ENCODE peak calls at places on chromosome 15, in five cellular contexts. V is right lobe of liver, A is A673, E is mucosa of descending colon, T is AG09309. N is an unnamed sample.

GRCh38 chr15:31473384-31474058 is 146.9 kb downstream of the KLF13 start:
- DNase-seq in V (peak), A (no peak), E (peak), T (no peak), N (no peak)

GRCh38 chr15:31435256-31435781 is 108.7 kb downstream of the KLF13 start:
- DNase-seq in V (peak), A (no peak), E (peak), T (peak), N (peak)

GRCh38 chr15:90665288-90666134 is 51.6 kb upstream of the BLM start:
- DNase-seq in V (peak), A (peak), E (peak), T (no peak), N (no peak)

GRCh38 chr15:90376789-90377188 is 11.3 kb upstream of the IQGAP1 start:
- DNase-seq in V (no peak), A (no peak), E (no peak), T (no peak), N (no peak)

GRCh38 chr15:56194035-56194434 is 49.6 kb downstream of the RFX7 start:
- DNase-seq in V (no peak), A (no peak), E (no peak), T (no peak), N (no peak)

GRCh38 chr15:85753261-85753660 is 41.5 kb downstream of the KLHL25 start:
- DNase-seq in V (no peak), A (no peak), E (no peak), T (no peak), N (no peak)

GRCh38 chr15:67185621-67186225 is 68.7 kb downstream of the AAGAB start:
- DNase-seq in V (no peak), A (no peak), E (no peak), T (no peak), N (peak)

GRCh38 chr15:51768018-51768417 is 16.6 kb downstream of the TMOD2 start:
- DNase-seq in V (no peak), A (no peak), E (no peak), T (no peak), N (no peak)

GRCh38 chr15:39215006-39215405 is 365.9 kb upstream of the THBS1 start:
- DNase-seq in V (no peak), A (no peak), E (no peak), T (no peak), N (no peak)

GRCh38 chr15:39124155-39124924 is 456.5 kb upstream of the THBS1 start:
- DNase-seq in V (no peak), A (no peak), E (peak), T (no peak), N (no peak)

GRCh38 chr15:97909291-97909891 is 51.1 kb upstream of the ARRDC4 start:
- DNase-seq in V (peak), A (peak), E (peak), T (peak), N (peak)

GRCh38 chr15:25248583-25249235 is 190.1 kb downstream of the UBE3A start:
- DNase-seq in V (peak), A (no peak), E (no peak), T (no peak), N (no peak)
- H3K4me3 ChIP-seq in V (no peak), A (no peak), E (no peak), T (no peak), N (no peak)

DNA sequence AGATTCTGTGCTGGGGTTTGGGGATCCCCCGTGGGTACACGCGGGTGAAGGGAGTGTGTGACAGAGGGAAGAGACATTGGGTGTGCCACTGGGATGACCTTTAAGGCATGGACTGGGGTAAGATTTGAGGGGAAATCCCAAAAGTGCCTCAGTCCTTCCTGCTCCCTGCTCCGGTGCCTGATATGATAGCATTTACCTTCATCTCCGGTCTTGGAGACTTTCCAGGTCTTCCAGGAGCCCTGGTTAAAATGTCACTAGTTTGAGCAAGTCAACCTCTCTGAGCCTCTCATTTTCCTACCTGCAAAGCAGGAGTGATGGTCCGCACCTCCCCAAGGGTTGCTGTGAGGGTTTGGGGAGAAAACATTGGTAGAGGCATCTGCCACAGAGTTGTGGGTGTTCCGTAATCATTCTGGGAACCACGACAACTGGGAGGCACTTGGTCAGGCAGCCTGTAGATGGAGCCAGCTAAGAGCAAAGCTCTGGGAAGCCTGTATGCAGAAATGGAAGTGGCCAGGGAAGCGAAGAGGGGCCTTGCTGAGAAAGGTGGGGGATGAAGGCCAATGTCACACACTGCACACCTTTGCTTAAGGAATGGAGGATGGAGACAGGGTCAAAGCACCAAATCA is 33.9 kb upstream of the KIF23 start:
- DNase-seq in V (peak), A (peak), E (no peak), T (no peak), N (no peak)
- TF ChIP-seq CTCF in V (no peak), A (peak), E (no peak), T (peak), N (peak)

GRCh38 chr15:26716069-26716468 is 56.8 kb downstream of the GABRB3 start:
- DNase-seq in V (no peak), A (no peak), E (no peak), T (no peak), N (no peak)

GRCh38 chr15:26722621-26723160 is 50.2 kb downstream of the GABRB3 start:
- DNase-seq in V (no peak), A (no peak), E (no peak), T (no peak), N (no peak)

GRCh38 chr15:26720546-26720945 is 52.3 kb downstream of the GABRB3 start:
- DNase-seq in V (no peak), A (no peak), E (no peak), T (no peak), N (no peak)

GRCh38 chr15:26724381-26724780 is 48.5 kb downstream of the GABRB3 start:
- DNase-seq in V (no peak), A (no peak), E (no peak), T (no peak), N (no peak)

DNA sequence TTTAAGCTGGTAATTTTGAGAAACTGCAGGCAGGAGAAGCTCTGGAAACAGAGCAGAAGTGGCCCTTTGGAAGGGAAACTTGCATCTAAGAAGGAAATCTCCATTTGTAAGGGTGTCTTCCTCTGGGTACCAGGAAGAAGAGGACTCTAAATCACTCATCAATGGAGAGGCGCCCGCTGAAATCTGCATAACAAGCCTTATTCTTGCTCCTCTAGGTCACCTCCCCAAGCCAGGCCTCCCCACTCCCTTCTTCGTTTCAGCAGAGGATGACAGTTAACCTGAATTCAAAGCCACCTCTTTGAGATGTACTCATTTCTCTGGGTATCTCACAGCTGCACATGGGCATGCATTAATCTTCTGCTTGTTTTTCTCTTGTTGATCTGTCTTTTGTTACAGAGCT is 51.6 kb downstream of the GABRB3 start:
- DNase-seq in V (no peak), A (no peak), E (no peak), T (no peak), N (no peak)
- H3K4me3 ChIP-seq in V (no peak), A (no peak), E (no peak), T (no peak), N (no peak)

GRCh38 chr15:44584162-44584749 is 47.3 kb downstream of the EIF3J start:
- DNase-seq in V (no peak), A (peak), E (peak), T (no peak), N (no peak)
- TF ChIP-seq CTCF in V (peak), A (peak), E (peak), T (peak), N (peak)

DNA sequence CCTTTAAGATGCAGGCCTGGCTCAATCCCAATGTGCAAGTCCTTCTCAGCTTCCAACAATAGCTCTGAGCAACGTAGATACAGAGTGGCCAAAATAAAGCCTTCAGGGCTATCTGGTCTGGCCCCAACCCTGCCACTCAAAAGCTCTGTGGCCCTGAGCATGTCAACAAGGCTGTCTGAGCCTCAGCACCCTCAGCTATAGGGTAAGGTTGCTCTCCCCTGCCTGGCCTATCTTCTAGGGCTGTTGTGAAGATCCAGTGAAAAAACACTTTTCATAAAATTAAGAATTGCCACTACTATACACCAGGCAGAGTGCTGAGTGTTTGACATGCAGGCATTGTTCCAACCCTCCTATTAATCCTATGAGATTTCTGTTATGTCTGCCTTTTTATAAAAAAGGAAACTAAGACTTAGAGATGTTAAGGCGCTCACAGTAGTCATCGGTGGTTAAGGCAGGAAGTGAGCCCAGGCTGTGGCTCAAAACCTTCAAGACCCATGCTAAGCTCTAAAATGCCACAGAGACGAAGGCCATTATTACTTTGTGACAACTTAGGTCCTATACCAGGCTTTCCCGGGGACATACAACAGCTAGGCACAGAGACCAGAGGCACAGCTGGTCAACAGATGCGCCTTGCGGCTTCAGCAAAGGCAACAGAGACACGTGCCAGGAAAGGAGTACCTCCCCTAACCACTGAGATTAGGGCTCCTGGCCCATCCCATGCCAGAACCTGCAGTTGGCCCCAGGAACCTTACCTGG is 5.1 kb downstream of the POLG start:
- DNase-seq in V (no peak), A (no peak), E (no peak), T (no peak), N (no peak)
- H3K4me3 ChIP-seq in V (no peak), A (no peak), E (no peak), T (no peak), N (no peak)

GRCh38 chr15:42800731-42801474 is 64.0 kb upstream of the CDAN1 start:
- DNase-seq in V (no peak), A (no peak), E (peak), T (no peak), N (no peak)
- TF ChIP-seq CTCF in V (peak), A (peak), E (no peak), T (no peak), N (no peak)

N was measured in astrocyte of the cerebellum.